ENCODE peak calls at places on chromosomes 7 and 10, in four cellular contexts. One of them, this sample, is unnamed.

GRCh38 chr7:16431646-16432424 is 10.5 kb upstream of the CRPPA start:
- DNase-seq in GM06990: no peak
- DNase-seq in body of pancreas: peak; percentile 37
- DNase-seq in endothelial cell: peak; percentile 38
- DNase-seq in this sample: peak; percentile 16

GRCh38 chr10:62934258-62934657 is 118.1 kb upstream of the EGR2 start:
- DNase-seq in endothelial cell: no peak
- DNase-seq in GM06990: no peak
- DNase-seq in body of pancreas: no peak
- DNase-seq in this sample: no peak

GRCh38 chr7:46627038-46627315 is 705.9 kb upstream of the IGFBP3 start:
- DNase-seq in endothelial cell: no peak
- DNase-seq in GM06990: no peak
- DNase-seq in body of pancreas: no peak
- DNase-seq in this sample: no peak

GRCh38 chr7:134589491-134589941 is 40.6 kb downstream of the AKR1B15 start:
- DNase-seq in body of pancreas: no peak
- DNase-seq in GM06990: no peak
- DNase-seq in endothelial cell: no peak
- DNase-seq in this sample: no peak

GRCh38 chr10:7511612-7512011 is 100.8 kb upstream of the SFMBT2 start:
- DNase-seq in GM06990: no peak
- DNase-seq in body of pancreas: no peak
- DNase-seq in endothelial cell: no peak
- DNase-seq in this sample: no peak

GRCh38 chr7:105285118-105285874 is 103.4 kb downstream of the SRPK2 start:
- DNase-seq in endothelial cell: no peak
- DNase-seq in GM06990: no peak
- DNase-seq in body of pancreas: no peak
- DNase-seq in this sample: no peak

GRCh38 chr10:6778992-6779701 is 199.1 kb upstream of the PRKCQ start:
- DNase-seq in endothelial cell: no peak
- DNase-seq in GM06990: no peak
- DNase-seq in body of pancreas: no peak
- DNase-seq in this sample: no peak

GRCh38 chr7:50347693-50348092 is 43.2 kb downstream of the IKZF1 start:
- DNase-seq in GM06990: no peak
- DNase-seq in body of pancreas: no peak
- DNase-seq in endothelial cell: no peak
- DNase-seq in this sample: no peak

GRCh38 chr10:10598297-10598696 is 419.4 kb upstream of the CELF2 start:
- DNase-seq in endothelial cell: no peak
- DNase-seq in body of pancreas: no peak
- DNase-seq in GM06990: peak; percentile 39
- DNase-seq in this sample: peak; percentile 12

GRCh38 chr10:7833210-7833609 is 14.9 kb downstream of the TAF3 start:
- DNase-seq in body of pancreas: no peak
- DNase-seq in GM06990: no peak
- DNase-seq in endothelial cell: no peak
- DNase-seq in this sample: no peak

GRCh38 chr7:129343099-129343700 is 91.0 kb upstream of the STRIP2 start:
- DNase-seq in body of pancreas: no peak
- DNase-seq in GM06990: peak; percentile 24
- DNase-seq in endothelial cell: no peak
- DNase-seq in this sample: peak; percentile 49

GRCh38 chr10:21065621-21066248 is 168.6 kb upstream of the NEBL start:
- DNase-seq in endothelial cell: no peak
- DNase-seq in GM06990: no peak
- DNase-seq in body of pancreas: no peak
- DNase-seq in this sample: no peak

GRCh38 chr10:29328988-29329387 is 40.1 kb downstream of the LYZL1 start:
- DNase-seq in endothelial cell: no peak
- DNase-seq in body of pancreas: no peak
- DNase-seq in GM06990: no peak
- DNase-seq in this sample: no peak

GRCh38 chr7:91293136-91293535 is 28.9 kb downstream of the FZD1 start:
- DNase-seq in endothelial cell: no peak
- DNase-seq in body of pancreas: no peak
- DNase-seq in GM06990: no peak
- DNase-seq in this sample: no peak

GRCh38 chr10:104150206-104150605 is 28.2 kb downstream of the SFR1 start:
- DNase-seq in endothelial cell: no peak
- DNase-seq in GM06990: no peak
- DNase-seq in body of pancreas: no peak
- DNase-seq in this sample: no peak

GRCh38 chr10:51860257-51860656 is 160.9 kb upstream of the CSTF2T start:
- DNase-seq in endothelial cell: no peak
- DNase-seq in GM06990: no peak
- DNase-seq in body of pancreas: no peak
- DNase-seq in this sample: no peak

GRCh38 chr10:926075-926698 is 5.3 kb downstream of the LARP4B start:
- DNase-seq in endothelial cell: no peak
- DNase-seq in GM06990: no peak
- DNase-seq in body of pancreas: no peak
- DNase-seq in this sample: no peak

GRCh38 chr7:83457022-83457892 is 191.7 kb downstream of the SEMA3E start:
- DNase-seq in body of pancreas: no peak
- DNase-seq in GM06990: no peak
- DNase-seq in endothelial cell: no peak
- DNase-seq in this sample: no peak

GRCh38 chr7:152923711-152924110 is 164.2 kb downstream of the ACTR3B start:
- DNase-seq in body of pancreas: no peak
- DNase-seq in endothelial cell: no peak
- DNase-seq in GM06990: no peak
- DNase-seq in this sample: no peak

GRCh38 chr10:19767876-19768275 is 48.4 kb upstream of the PLXDC2 start:
- DNase-seq in endothelial cell: no peak
- DNase-seq in GM06990: no peak
- DNase-seq in body of pancreas: no peak
- DNase-seq in this sample: no peak

GRCh38 chr10:81403451-81403850 is 471.5 kb upstream of the NRG3 start:
- DNase-seq in endothelial cell: no peak
- DNase-seq in body of pancreas: no peak
- DNase-seq in GM06990: no peak
- DNase-seq in this sample: no peak

GRCh38 chr10:126430512-126430911 is 42.2 kb upstream of the ADAM12 start:
- DNase-seq in body of pancreas: no peak
- DNase-seq in GM06990: no peak
- DNase-seq in endothelial cell: no peak
- DNase-seq in this sample: no peak

GRCh38 chr10:129799942-129800341 is 164.1 kb downstream of the EBF3 start:
- DNase-seq in GM06990: no peak
- DNase-seq in endothelial cell: no peak
- DNase-seq in body of pancreas: no peak
- DNase-seq in this sample: no peak

GRCh38 chr7:63012633-63013183 is 985.9 kb upstream of the ZNF722 start:
- DNase-seq in body of pancreas: no peak
- DNase-seq in endothelial cell: no peak
- DNase-seq in GM06990: no peak
- DNase-seq in this sample: no peak

GRCh38 chr7:129671276-129671675 is 59.8 kb downstream of the NRF1 start:
- DNase-seq in GM06990: no peak
- DNase-seq in endothelial cell: no peak
- DNase-seq in body of pancreas: no peak
- DNase-seq in this sample: no peak

GRCh38 chr7:19587291-19587690 is 121.5 kb downstream of the POLR1F start:
- DNase-seq in body of pancreas: no peak
- DNase-seq in endothelial cell: no peak
- DNase-seq in GM06990: no peak
- DNase-seq in this sample: no peak
- TF ChIP-seq CTCF in body of pancreas: no peak
- TF ChIP-seq CTCF in endothelial cell: no peak
- TF ChIP-seq CTCF in GM06990: peak; percentile 50
- TF ChIP-seq CTCF in this sample: no peak

GRCh38 chr7:122350701-122351100 is 46.2 kb upstream of the FEZF1 start:
- DNase-seq in endothelial cell: no peak
- DNase-seq in body of pancreas: no peak
- DNase-seq in GM06990: no peak
- DNase-seq in this sample: no peak
- TF ChIP-seq CTCF in endothelial cell: no peak
- TF ChIP-seq CTCF in body of pancreas: no peak
- TF ChIP-seq CTCF in GM06990: no peak
- TF ChIP-seq CTCF in this sample: no peak

DNA sequence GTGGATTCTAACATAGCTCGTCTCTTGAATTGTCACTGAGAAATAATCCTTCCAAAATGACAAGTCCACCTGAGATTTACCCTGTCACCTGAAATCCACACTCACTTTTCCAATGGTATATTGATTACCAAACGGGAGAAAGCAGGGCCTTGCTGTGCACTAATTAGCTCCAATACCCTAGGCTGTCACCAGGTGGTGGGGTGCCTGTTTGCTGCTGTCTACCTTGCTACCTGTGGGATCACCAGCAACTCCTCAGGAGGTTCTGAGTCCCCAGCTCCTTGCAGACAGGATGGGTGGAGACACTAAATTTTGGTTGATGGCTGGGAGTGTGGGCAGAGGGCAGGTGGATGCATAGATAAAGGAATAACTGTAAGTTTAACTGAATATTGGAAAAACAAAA is 237.2 kb upstream of the ZNF32 start:
- DNase-seq in body of pancreas: peak; percentile 65
- DNase-seq in GM06990: no peak
- DNase-seq in endothelial cell: no peak
- DNase-seq in this sample: no peak
- TF ChIP-seq CTCF in body of pancreas: peak; percentile 57
- TF ChIP-seq CTCF in GM06990: peak; percentile 42
- TF ChIP-seq CTCF in endothelial cell: no peak
- TF ChIP-seq CTCF in this sample: no peak

DNA sequence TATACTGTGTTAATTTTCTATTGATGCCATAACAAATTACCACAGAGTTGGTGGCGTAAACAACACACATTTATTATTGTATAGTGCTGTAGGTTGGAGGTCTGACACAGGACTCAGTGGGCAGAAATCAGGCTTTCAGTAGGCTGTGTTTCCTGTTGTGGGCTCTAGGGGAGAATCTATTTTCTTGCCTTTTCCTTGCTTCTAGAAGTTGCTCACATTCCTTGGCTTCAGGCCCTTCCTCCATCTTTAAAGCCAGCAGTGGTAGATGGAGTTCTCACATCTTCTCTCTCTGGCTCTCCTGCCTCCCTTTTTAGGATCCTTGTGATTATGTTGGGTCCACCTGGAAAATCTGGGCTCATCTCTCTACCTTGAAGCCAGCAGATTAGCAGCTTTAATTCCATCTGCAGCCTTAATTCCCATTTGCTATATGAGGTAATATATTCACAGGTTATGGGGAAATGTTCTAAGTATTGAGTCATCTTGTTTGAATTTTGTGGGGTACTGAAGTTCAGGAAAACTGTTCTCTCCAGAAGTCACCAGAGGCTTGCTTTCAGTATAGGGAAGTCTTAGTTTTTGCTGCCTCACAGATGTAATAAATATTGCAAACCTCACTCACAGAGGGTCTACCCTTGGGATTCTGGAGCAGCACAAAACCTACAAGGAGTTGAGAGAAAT is 38.9 kb downstream of the CCNY start:
- DNase-seq in endothelial cell: no peak
- DNase-seq in GM06990: no peak
- DNase-seq in body of pancreas: no peak
- DNase-seq in this sample: no peak
- TF ChIP-seq CTCF in endothelial cell: no peak
- TF ChIP-seq CTCF in GM06990: no peak
- TF ChIP-seq CTCF in body of pancreas: no peak
- TF ChIP-seq CTCF in this sample: no peak

DNA sequence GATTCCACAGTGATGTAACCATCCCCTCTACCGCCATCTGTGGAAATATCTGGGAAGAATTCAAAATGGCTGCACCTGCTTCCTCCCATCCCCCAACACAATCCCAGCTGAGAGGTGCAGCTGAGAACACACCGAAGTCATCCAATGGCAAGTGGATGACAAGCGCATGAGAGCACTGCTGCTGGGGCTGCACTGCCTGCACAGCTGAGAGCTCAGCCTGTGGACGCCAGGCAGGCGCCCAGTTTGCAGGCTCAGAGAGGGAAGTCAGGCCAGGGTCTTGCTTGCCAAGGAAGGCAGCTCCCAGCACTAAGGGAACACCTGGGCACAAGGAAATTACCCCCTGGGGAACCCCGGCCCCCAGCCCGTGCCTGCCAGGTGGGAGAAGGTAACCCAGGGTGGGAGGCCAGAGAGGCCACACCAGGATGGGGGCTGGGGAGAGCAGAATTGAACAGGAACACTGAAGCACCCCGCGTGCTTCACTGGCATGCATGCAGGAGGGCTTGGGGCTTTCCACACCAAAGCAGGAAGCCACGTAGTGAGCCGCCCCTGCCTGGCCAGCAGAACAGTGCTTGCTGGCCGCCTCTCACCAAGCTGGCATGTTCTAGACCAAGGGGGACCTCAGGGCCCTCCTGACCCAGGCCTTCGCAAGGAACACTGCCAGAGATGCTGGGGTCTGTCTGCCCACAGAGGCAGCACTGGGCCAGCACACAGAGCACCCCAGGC is 46.2 kb downstream of the FAM53B start:
- DNase-seq in endothelial cell: no peak
- DNase-seq in GM06990: peak; percentile 65
- DNase-seq in body of pancreas: no peak
- DNase-seq in this sample: peak; percentile 74
- TF ChIP-seq CTCF in endothelial cell: no peak
- TF ChIP-seq CTCF in GM06990: no peak
- TF ChIP-seq CTCF in body of pancreas: no peak
- TF ChIP-seq CTCF in this sample: no peak

GRCh38 chr10:83994351-83994750 is 145.0 kb upstream of the GHITM start:
- DNase-seq in body of pancreas: no peak
- DNase-seq in endothelial cell: no peak
- DNase-seq in GM06990: no peak
- DNase-seq in this sample: no peak

GRCh38 chr10:83990126-83990525 is 149.2 kb upstream of the GHITM start:
- DNase-seq in GM06990: peak; percentile 57
- DNase-seq in endothelial cell: no peak
- DNase-seq in body of pancreas: no peak
- DNase-seq in this sample: peak; percentile 17

GRCh38 chr10:83995932-83996331 is 143.4 kb upstream of the GHITM start:
- DNase-seq in body of pancreas: no peak
- DNase-seq in GM06990: no peak
- DNase-seq in endothelial cell: no peak
- DNase-seq in this sample: no peak

GRCh38 chr10:83988435-83988834 is 150.9 kb upstream of the GHITM start:
- DNase-seq in endothelial cell: no peak
- DNase-seq in GM06990: no peak
- DNase-seq in body of pancreas: no peak
- DNase-seq in this sample: no peak

GRCh38 chr10:83991986-83992753 is 147.1 kb upstream of the GHITM start:
- DNase-seq in GM06990: no peak
- DNase-seq in body of pancreas: peak; percentile 34
- DNase-seq in endothelial cell: peak; percentile 64
- DNase-seq in this sample: peak; percentile 34
- TF ChIP-seq CTCF in GM06990: peak; percentile 80
- TF ChIP-seq CTCF in body of pancreas: no peak
- TF ChIP-seq CTCF in endothelial cell: peak; percentile 17
- TF ChIP-seq CTCF in this sample: peak; percentile 65

DNA sequence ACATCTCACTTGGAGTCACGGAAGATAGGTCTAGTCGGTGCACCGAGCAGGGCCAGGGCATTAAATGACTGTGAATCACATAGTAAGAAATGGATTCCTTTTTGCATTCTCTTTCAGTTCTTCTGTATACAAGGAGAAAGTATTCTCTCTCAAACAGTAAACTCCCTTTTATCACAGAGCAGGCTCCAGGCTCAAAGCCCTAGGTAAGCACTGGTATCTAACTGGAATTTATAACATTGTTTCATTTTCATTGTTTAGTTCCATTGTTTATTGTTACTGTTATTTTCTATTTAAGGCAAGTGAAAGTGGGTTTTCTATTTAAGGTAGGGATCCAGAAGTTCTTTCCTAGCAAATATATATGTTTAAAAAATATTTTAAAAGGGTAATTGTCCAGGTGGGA is 44.1 kb upstream of the CDK1 start:
- DNase-seq in endothelial cell: no peak
- DNase-seq in GM06990: no peak
- DNase-seq in body of pancreas: no peak
- DNase-seq in this sample: no peak
- TF ChIP-seq CTCF in endothelial cell: no peak
- TF ChIP-seq CTCF in GM06990: no peak
- TF ChIP-seq CTCF in body of pancreas: no peak
- TF ChIP-seq CTCF in this sample: no peak